ENCODE peak calls at places on chromosomes 3 and 15, in ten cellular contexts. Q is aorta, H is ovary, W is iPS DF 6.9, G is transverse colon, M is breast epithelium, B is spleen, T is Peyer's patch, Z is IMR-90, J is HCT116. X is an unnamed sample. For H3K4me1, the result is how much of the 10 kb centered on the place peaks cover.

GRCh38 chr3:104554409-104554808 is 812.3 kb upstream of the ALCAM start:
- DNase-seq in T (no peak), W (no peak), M (no peak), B (no peak), H (no peak), Z (no peak), Q (no peak), J (no peak), G (no peak), X (no peak)

GRCh38 chr3:37504583-37505357 is 330.4 kb upstream of the LRRFIP2 start:
- DNase-seq in M (no peak), B (no peak), H (no peak), G (no peak), W (no peak), J (no peak), Z (no peak), Q (no peak), T (no peak), X (no peak)

GRCh38 chr3:66036586-66037061 is 2.1 kb downstream of the MAGI1 start:
- DNase-seq in W (no peak), B (no peak), H (no peak), Z (peak), Q (no peak), G (no peak), M (no peak), T (no peak), J (no peak), X (no peak)

GRCh38 chr15:51727141-51727897 is 10.1 kb downstream of the LYSMD2 start:
- DNase-seq in H (no peak), W (no peak), T (no peak), Z (peak), M (no peak), B (no peak), Q (no peak), J (no peak), G (no peak), X (no peak)

GRCh38 chr3:185584681-185585080 is 1.4 kb upstream of the SENP2 start:
- DNase-seq in H (no peak), Q (no peak), M (no peak), Z (no peak), T (no peak), J (no peak), G (peak), B (no peak), W (no peak), X (no peak)

GRCh38 chr15:37751401-37751800 is 183.0 kb upstream of the TMCO5A start:
- DNase-seq in T (no peak), W (no peak), Q (no peak), J (no peak), G (no peak), B (no peak), Z (no peak), H (no peak), M (no peak), X (no peak)

GRCh38 chr15:52759969-52760368 is 30.2 kb downstream of the ONECUT1 start:
- DNase-seq in Z (no peak), T (no peak), Q (no peak), B (no peak), G (no peak), H (no peak), W (no peak), J (no peak), M (no peak), X (no peak)

GRCh38 chr3:10933958-10934481 is 58.5 kb upstream of the SLC6A1 start:
- DNase-seq in Z (peak), T (no peak), M (no peak), J (no peak), Q (peak), G (no peak), H (no peak), B (peak), W (no peak), X (no peak)

GRCh38 chr3:160180581-160181216 is 44.5 kb upstream of the C3orf80 start:
- DNase-seq in G (no peak), B (no peak), M (no peak), J (no peak), T (no peak), W (no peak), Z (no peak), H (no peak), Q (no peak), X (no peak)

GRCh38 chr15:35206060-35206675 is 121.1 kb upstream of the NANOGP8 start:
- DNase-seq in J (peak), W (no peak), T (no peak), H (no peak), G (no peak), M (no peak), Q (no peak), Z (peak), B (no peak), X (no peak)

GRCh38 chr3:136962961-136963360 is 5.2 kb downstream of the IL20RB start:
- DNase-seq in J (no peak), Q (no peak), Z (no peak), H (no peak), M (no peak), G (no peak), B (no peak), T (no peak), W (no peak), X (no peak)

GRCh38 chr3:184338538-184338945 is 1.1 kb downstream of the FAM131A start:
- DNase-seq in H (peak), Z (peak), B (no peak), W (no peak), M (no peak), J (no peak), G (peak), Q (peak), T (peak), X (peak)

GRCh38 chr15:100109486-100110035 is 232.2 kb downstream of the ADAMTS17 start:
- DNase-seq in W (no peak), J (no peak), Z (no peak), Q (peak), G (no peak), B (peak), M (no peak), T (peak), H (no peak), X (no peak)

GRCh38 chr3:104960579-104960978 is 406.1 kb upstream of the ALCAM start:
- DNase-seq in J (no peak), T (no peak), W (no peak), Z (no peak), M (no peak), B (no peak), Q (no peak), G (no peak), H (no peak), X (no peak)

GRCh38 chr3:188389711-188390346 is 235.9 kb downstream of the LPP start:
- DNase-seq in H (no peak), Z (no peak), G (peak), Q (no peak), M (no peak), B (peak), W (no peak), J (no peak), T (peak), X (no peak)

DNA sequence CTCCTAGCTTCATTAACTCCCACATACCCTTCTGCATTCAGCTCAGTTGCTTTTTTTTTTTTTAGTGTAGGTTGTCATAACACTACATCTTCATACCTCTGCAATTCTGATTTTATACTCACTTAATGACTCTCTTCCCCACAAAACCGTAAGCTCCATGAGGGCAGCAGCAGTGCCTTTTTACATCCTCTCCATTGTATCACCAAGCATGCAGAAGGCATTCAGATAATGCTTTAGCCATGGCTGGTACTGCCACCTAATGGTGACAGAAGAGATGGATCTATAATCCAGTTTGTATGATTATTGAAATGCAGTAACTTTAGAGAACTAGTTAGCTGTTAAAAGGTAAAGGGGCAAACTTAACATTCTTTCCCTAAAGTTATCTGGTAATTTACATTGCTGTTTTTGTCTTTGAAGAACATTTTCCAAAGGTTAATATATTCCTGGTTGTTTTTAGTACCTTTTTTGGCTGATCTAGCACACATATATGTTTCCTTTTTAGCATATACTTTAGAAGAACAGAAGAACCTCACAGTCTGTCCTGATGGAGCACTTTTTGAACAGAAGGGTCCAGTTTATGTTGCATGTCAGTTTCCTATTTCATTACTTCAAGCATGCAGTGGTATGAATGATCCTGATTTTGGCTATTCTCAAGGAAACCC is 36.8 kb downstream of the ATP1B3 start:
- DNase-seq in H (no peak), Z (peak), J (peak), T (peak), Q (no peak), M (no peak), B (no peak), W (no peak), G (peak), X (no peak)
- H3K4me1 ChIP-seq in H (under half), Z (under half), J (under half), T (under half), Q (under half), M (under half), B (under half), W (under half), G (under half), X (under half)

DNA sequence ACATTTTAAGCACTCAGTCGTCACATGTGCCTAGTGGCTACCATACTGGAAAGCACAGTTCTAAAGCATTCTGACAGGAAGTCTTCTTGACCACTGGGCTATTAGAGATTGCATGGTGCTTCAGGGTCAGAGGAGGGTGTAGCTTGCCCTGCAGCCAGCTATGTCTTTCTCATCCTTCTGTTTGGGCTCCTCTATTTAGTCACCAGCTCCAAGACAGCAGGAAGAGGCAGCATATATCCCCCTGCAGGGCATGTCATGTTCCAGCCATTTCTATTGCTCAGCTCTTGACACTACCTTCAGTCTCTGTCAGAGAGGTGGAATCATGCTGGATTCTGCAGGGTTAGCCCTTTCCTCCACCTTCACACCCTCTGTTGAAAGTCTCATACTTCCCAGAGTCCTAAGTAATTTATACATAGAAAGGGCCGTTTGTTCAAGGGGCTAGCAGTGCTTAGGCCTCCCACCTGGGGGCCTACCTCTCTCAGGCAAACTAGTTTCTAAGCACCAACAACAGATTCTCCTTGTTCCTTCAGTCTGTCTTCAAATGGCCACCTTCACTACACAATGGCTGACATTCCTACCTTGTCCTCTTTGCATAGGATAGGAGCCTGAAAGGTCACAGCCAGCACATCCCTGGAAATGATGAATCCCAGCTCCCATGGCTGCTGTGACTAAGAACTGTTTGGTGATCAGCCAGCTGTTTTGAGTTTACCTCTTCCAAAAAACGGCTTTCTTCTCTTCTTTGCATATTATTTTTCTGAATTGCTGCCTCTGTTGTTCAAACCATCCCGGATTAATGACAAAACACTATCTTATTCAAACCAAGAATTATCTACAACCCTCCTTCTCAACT is 115.7 kb upstream of the BFSP2 start:
- DNase-seq in W (peak), Q (no peak), Z (peak), T (no peak), H (no peak), G (no peak), J (no peak), B (no peak), M (no peak), X (no peak)
- H3K4me3 ChIP-seq in W (no peak), Q (no peak), Z (no peak), T (no peak), H (no peak), G (no peak), J (no peak), B (no peak), M (no peak), X (no peak)

GRCh38 chr3:112348945-112349344 is 16.0 kb downstream of the CD200 start:
- DNase-seq in Q (no peak), H (no peak), M (no peak), G (no peak), T (no peak), W (no peak), J (no peak), Z (no peak), B (no peak), X (no peak)

GRCh38 chr3:112351036-112351435 is 18.1 kb downstream of the CD200 start:
- DNase-seq in G (no peak), H (no peak), W (no peak), B (no peak), Z (no peak), Q (no peak), T (no peak), J (no peak), M (no peak), X (no peak)

GRCh38 chr3:112351823-112352222 is 18.9 kb downstream of the CD200 start:
- DNase-seq in M (no peak), H (no peak), J (no peak), T (no peak), W (no peak), G (no peak), Q (no peak), Z (no peak), B (no peak), X (no peak)

GRCh38 chr3:112350181-112350825 is 17.3 kb downstream of the CD200 start:
- DNase-seq in B (no peak), G (no peak), Q (no peak), Z (no peak), T (no peak), W (no peak), J (no peak), H (no peak), M (no peak), X (no peak)

GRCh38 chr3:112349557-112349956 is 16.6 kb downstream of the CD200 start:
- DNase-seq in Q (no peak), Z (no peak), J (no peak), B (no peak), G (no peak), M (no peak), W (no peak), H (no peak), T (no peak), X (no peak)
- H3K4me1 ChIP-seq in Q (under half), Z (under half), J (under half), B (under half), G (under half), M (under half), W (under half), H (under half), T (under half), X (under half)

DNA sequence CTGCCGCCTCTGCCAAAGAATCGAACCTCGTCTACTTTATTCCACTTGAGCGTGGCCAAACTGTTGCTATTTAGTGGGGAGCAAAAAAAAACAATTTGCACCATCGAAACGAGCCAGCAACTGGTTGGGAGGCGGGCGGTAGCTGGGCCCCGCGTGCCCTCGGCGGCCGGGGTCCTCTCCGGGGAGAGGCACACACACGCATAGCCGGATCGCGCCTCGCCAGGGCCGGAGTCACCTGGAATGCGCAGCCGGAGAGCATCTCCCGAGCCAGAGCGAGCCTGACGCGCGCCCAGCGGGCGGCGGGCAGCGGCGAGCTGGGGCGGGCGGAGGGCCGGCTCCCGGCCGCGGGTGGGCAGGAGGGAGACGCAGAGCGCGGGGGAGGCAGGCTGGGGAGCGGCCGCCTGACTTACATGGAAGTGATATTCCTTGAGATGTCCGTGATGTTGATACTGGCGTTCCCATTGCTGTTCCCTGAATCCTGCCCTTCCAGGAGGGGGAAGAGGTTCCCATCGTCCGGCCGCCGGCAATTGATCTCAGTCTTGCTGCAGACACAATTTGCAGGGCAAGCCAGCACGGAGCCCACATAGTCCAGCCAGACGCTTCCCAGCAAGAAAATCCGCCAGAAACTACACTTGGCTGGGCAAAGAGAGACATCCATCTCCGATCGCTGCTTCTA is 905 bp downstream of the NTRK3 start:
- DNase-seq in W (no peak), G (no peak), B (no peak), J (no peak), H (no peak), M (no peak), Z (peak), T (no peak), Q (peak), X (peak)
- H3K4me3 ChIP-seq in W (peak), G (peak), B (no peak), J (no peak), H (peak), M (peak), Z (no peak), T (no peak), Q (peak), X (peak)

GRCh38 chr3:141442914-141443313 is 43.9 kb upstream of the RASA2 start:
- DNase-seq in T (no peak), Q (no peak), Z (no peak), B (no peak), W (no peak), H (no peak), M (no peak), J (no peak), G (no peak), X (no peak)

GRCh38 chr3:141446737-141447136 is 40.1 kb upstream of the RASA2 start:
- DNase-seq in Q (no peak), T (no peak), G (no peak), H (no peak), W (no peak), B (no peak), M (no peak), J (no peak), Z (no peak), X (no peak)

GRCh38 chr3:141445990-141446389 is 40.8 kb upstream of the RASA2 start:
- DNase-seq in H (no peak), T (no peak), M (no peak), Z (no peak), G (no peak), B (no peak), J (no peak), Q (no peak), W (no peak), X (no peak)

GRCh38 chr3:141442421-141442820 is 44.4 kb upstream of the RASA2 start:
- DNase-seq in M (no peak), J (no peak), H (no peak), Z (no peak), T (no peak), B (no peak), G (no peak), Q (no peak), W (no peak), X (no peak)

GRCh38 chr3:141444586-141445285 is 42.1 kb upstream of the RASA2 start:
- DNase-seq in W (no peak), J (no peak), H (no peak), G (no peak), M (no peak), T (no peak), B (no peak), Q (no peak), Z (no peak), X (no peak)
- H3K4me1 ChIP-seq in W (under half), J (under half), H (under half), G (under half), M (under half), T (under half), B (under half), Q (under half), Z (under half), X (under half)

GRCh38 chr3:190122198-190122771 is 1.6 kb upstream of the P3H2 start:
- DNase-seq in G (no peak), J (no peak), T (no peak), B (no peak), W (no peak), M (no peak), Q (no peak), Z (peak), H (no peak), X (no peak)
- H3K4me3 ChIP-seq in G (no peak), J (no peak), T (no peak), B (no peak), W (no peak), M (no peak), Q (no peak), Z (no peak), H (no peak), X (no peak)

GRCh38 chr3:186937017-186937875 is 6.9 kb downstream of the ST6GAL1 start:
- DNase-seq in Z (no peak), M (no peak), W (no peak), B (no peak), Q (no peak), J (no peak), H (no peak), T (no peak), G (no peak), X (no peak)
- H3K4me1 ChIP-seq in Z (under half), M (under half), W (under half), B (half or more), Q (under half), J (under half), H (under half), T (under half), G (under half), X (under half)

X was measured in psoas muscle.